ENCODE peak calls at places on chromosomes 16 and 17, in six cellular contexts. B, K, A, W, Z and Y are unnamed samples.

GRCh38 chr16:11131706-11132105 is 124.3 kb downstream of the SOCS1 start:
- DNase-seq in B (no peak), K (no peak), A (no peak), W (no peak), Z (no peak), Y (no peak)

GRCh38 chr17:33272438-33272837 is 20.7 kb downstream of the ASIC2 start:
- DNase-seq in B (no peak), K (no peak), A (no peak), W (no peak), Z (no peak), Y (no peak)

GRCh38 chr17:2331303-2331702 is 5.0 kb downstream of the TSR1 start:
- DNase-seq in B (no peak), K (no peak), A (no peak), W (no peak), Z (no peak), Y (no peak)

GRCh38 chr16:57245472-57246113 is 534 bp downstream of the ARL2BP start:
- DNase-seq in B (no peak), K (no peak), A (peak), W (peak), Z (peak), Y (no peak)

GRCh38 chr17:38881600-38882191 is 11.8 kb downstream of the LASP1 start:
- DNase-seq in B (no peak), K (peak), A (peak), W (no peak), Z (peak), Y (no peak)

GRCh38 chr16:58022601-58023371 is 2.8 kb upstream of the MMP15 start:
- DNase-seq in B (no peak), K (peak), A (no peak), W (peak), Z (peak), Y (peak)

GRCh38 chr17:12664894-12665262 is 812 bp upstream of the MYOCD start:
- DNase-seq in B (no peak), K (no peak), A (no peak), W (no peak), Z (no peak), Y (no peak)

GRCh38 chr17:58311429-58311894 is 17.1 kb downstream of the TSPOAP1 start:
- DNase-seq in B (no peak), K (no peak), A (no peak), W (peak), Z (no peak), Y (no peak)

GRCh38 chr17:61399131-61400057 is at the start of gene TBX2:
- DNase-seq in B (no peak), K (peak), A (peak), W (peak), Z (peak), Y (peak)

GRCh38 chr17:72518810-72519597 is 398.2 kb downstream of the SOX9 start:
- DNase-seq in B (no peak), K (no peak), A (no peak), W (no peak), Z (peak), Y (no peak)

GRCh38 chr17:47615766-47616424 is 33.8 kb upstream of the KPNB1 start:
- DNase-seq in B (no peak), K (peak), A (peak), W (no peak), Z (no peak), Y (peak)

GRCh38 chr17:47990962-47991731 is 20.2 kb downstream of the CDK5RAP3 start:
- DNase-seq in B (no peak), K (no peak), A (no peak), W (peak), Z (no peak), Y (no peak)

GRCh38 chr16:20614201-20615141 is 38.3 kb upstream of the ACSM2B start:
- DNase-seq in B (no peak), K (no peak), A (no peak), W (no peak), Z (no peak), Y (no peak)

GRCh38 chr16:54402270-54402669 is 115.7 kb upstream of the IRX3 start:
- DNase-seq in B (no peak), K (no peak), A (no peak), W (no peak), Z (no peak), Y (no peak)

GRCh38 chr16:75432828-75433731 is at the start of gene CFDP1:
- DNase-seq in B (peak), K (peak), A (peak), W (peak), Z (peak), Y (peak)
- TF ChIP-seq CTCF in B (no peak), K (no peak), A (no peak), W (no peak), Z (peak), Y (no peak)

GRCh38 chr16:67277294-67277998 is 1.9 kb upstream of the PLEKHG4 start:
- DNase-seq in B (no peak), K (peak), A (no peak), W (no peak), Z (peak), Y (peak)

GRCh38 chr16:67277999-67278772 is 1.1 kb upstream of the PLEKHG4 start:
- DNase-seq in B (no peak), K (peak), A (no peak), W (no peak), Z (peak), Y (peak)

GRCh38 chr16:67280090-67281015 is 1.0 kb downstream of the PLEKHG4 start:
- DNase-seq in B (no peak), K (no peak), A (no peak), W (no peak), Z (no peak), Y (no peak)

GRCh38 chr16:67279296-67280089 is at the start of gene PLEKHG4:
- DNase-seq in B (peak), K (peak), A (peak), W (peak), Z (peak), Y (peak)

GRCh38 chr16:67278773-67279295 is 498 bp upstream of the PLEKHG4 start:
- DNase-seq in B (peak), K (no peak), A (no peak), W (no peak), Z (peak), Y (no peak)
- TF ChIP-seq CTCF in B (no peak), K (peak), A (peak), W (no peak), Z (no peak), Y (no peak)

GRCh38 chr16:85752511-85753420 is 1.9 kb upstream of the C16orf74 start:
- DNase-seq in B (no peak), K (peak), A (peak), W (peak), Z (no peak), Y (peak)
- TF ChIP-seq CTCF in B (no peak), K (peak), A (peak), W (no peak), Z (no peak), Y (no peak)

DNA sequence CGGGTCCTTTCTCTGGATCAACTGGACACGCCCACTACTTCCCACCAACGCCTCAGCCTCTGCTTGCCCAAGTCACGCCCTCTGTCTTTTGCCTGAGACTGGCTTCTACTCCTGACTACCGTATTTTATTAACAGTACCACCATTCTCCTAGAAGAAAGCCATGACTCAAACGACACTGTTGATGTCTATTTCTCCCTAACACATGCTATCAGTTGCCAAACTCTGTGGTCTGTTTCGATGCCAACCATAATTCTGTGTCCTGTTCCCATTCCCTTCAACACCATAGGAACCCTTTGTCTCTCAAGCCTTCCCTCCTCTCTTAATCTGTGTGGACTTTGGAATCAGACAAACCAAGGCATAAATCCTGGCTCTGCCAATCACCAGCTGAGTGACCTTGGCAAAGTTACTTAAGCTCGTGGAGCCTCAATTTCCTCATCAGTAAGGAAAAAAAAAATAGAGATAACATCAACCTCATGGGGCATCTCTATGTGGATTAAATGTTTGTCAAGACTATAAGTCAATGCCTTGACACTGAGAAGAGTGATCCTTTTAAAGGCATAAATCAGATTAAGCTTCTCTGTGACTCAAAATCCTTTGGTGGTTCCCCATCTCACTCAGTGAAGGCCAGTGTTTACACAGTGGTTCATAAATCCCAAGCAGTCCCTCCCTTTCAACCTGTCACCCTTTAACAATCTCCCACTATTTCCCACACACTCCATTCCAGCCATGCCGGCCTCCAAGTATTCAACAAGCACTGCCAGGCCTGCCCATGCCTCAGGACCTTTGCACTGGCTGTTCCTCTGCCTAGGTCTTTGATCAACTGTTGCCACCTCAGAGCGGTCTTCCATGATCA is 45.6 kb downstream of the ERN1 start:
- DNase-seq in B (no peak), K (peak), A (no peak), W (no peak), Z (peak), Y (peak)
- TF ChIP-seq CTCF in B (no peak), K (no peak), A (no peak), W (no peak), Z (no peak), Y (no peak)

GRCh38 chr17:30600830-30601494 is 123.8 kb downstream of the GOSR1 start:
- DNase-seq in B (no peak), K (no peak), A (peak), W (no peak), Z (no peak), Y (peak)
- TF ChIP-seq CTCF in B (no peak), K (no peak), A (no peak), W (no peak), Z (no peak), Y (no peak)

GRCh38 chr16:12340151-12340733 is 363.7 kb downstream of the SNX29 start:
- DNase-seq in B (no peak), K (peak), A (peak), W (no peak), Z (no peak), Y (peak)
- TF ChIP-seq CTCF in B (peak), K (peak), A (peak), W (peak), Z (no peak), Y (peak)

DNA sequence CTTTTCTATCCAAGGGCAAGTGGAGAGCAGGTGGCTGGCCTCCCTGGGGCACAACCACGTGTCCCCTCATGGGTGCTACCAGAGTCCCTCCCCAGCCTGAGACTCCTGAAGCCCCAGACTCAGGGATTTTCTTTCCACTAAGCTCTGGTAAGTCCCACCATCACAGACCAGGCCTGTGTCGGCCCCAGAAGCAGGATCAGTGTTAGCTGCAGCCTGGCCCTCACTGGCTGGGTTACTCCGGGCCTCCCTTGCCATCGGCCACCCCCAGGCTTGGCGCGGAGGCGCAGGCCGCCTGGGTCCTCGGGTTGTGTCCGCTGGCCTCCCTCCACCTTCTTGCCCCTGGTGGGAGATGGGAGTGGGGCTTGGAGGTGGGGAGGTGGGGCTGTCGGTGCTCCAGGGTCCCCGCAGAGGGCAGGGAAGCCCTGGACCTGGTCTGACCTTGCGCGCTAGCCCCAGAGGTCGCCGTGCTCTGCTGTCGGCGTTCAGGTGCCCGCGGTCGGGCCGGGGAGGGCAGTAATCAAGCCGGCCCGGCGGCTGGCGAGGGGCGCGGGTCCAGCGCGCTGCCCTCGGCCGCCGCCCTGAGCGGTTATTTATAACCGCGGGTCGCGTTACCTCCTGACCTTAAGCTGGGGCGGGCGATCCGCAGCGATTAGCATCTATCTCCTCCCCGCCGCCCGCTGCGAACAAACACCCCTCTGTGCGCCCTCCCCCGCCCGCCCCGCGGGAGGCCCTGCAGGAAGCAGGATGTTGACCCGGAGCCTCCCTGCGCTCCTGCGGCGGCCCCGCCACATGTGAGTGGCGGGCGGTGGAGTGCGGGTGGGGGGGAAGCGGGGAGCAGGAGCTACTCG is 78.1 kb upstream of the TOB1 start:
- DNase-seq in B (peak), K (peak), A (peak), W (peak), Z (peak), Y (no peak)
- TF ChIP-seq CTCF in B (no peak), K (no peak), A (no peak), W (no peak), Z (no peak), Y (no peak)

GRCh38 chr17:28657756-28658155 is 4.0 kb downstream of the SDF2 start:
- DNase-seq in B (no peak), K (no peak), A (no peak), W (no peak), Z (no peak), Y (no peak)
- TF ChIP-seq CTCF in B (no peak), K (no peak), A (no peak), W (no peak), Z (no peak), Y (no peak)

GRCh38 chr17:44758414-44759095 is at the start of gene ADAM11:
- DNase-seq in B (no peak), K (no peak), A (peak), W (peak), Z (no peak), Y (no peak)

GRCh38 chr17:44760474-44761308 is 1.9 kb downstream of the ADAM11 start:
- DNase-seq in B (no peak), K (no peak), A (no peak), W (peak), Z (no peak), Y (no peak)

GRCh38 chr17:44757918-44758413 is 822 bp upstream of the ADAM11 start:
- DNase-seq in B (no peak), K (no peak), A (no peak), W (no peak), Z (no peak), Y (no peak)

GRCh38 chr17:44759916-44760243 is 1.1 kb downstream of the ADAM11 start:
- DNase-seq in B (no peak), K (no peak), A (no peak), W (no peak), Z (no peak), Y (no peak)

GRCh38 chr17:44759096-44759915 is 518 bp downstream of the ADAM11 start:
- DNase-seq in B (no peak), K (no peak), A (peak), W (peak), Z (no peak), Y (no peak)
- TF ChIP-seq CTCF in B (no peak), K (no peak), A (peak), W (no peak), Z (no peak), Y (no peak)